ENCODE peak calls at places on chromosomes 4 and X, in seven cellular contexts. K, Q, C, T, G, A and R are unnamed samples.

GRCh38 chr4:152972821-152973613 is 36.9 kb downstream of the FHDC1 start:
- DNase-seq in K (peak), Q (no peak), C (peak), T (no peak), G (no peak), A (peak), R (no peak)

GRCh38 chr4:124277691-124278090 is 434.8 kb downstream of the ANKRD50 start:
- DNase-seq in K (no peak), Q (no peak), C (peak), T (no peak), G (no peak), A (no peak), R (no peak)

GRCh38 chr4:52942936-52943335 is 80.8 kb downstream of the RASL11B start:
- DNase-seq in K (no peak), Q (no peak), C (no peak), T (no peak), G (no peak), A (no peak), R (no peak)

GRCh38 chr4:11548529-11549176 is 120.0 kb upstream of the HS3ST1 start:
- DNase-seq in K (no peak), Q (no peak), C (peak), T (no peak), G (no peak), A (no peak), R (no peak)

GRCh38 chr4:98516042-98516440 is 142.4 kb downstream of the TSPAN5 start:
- DNase-seq in K (peak), Q (no peak), C (peak), T (no peak), G (no peak), A (no peak), R (no peak)

GRCh38 chr4:171896426-171896825 is 83.2 kb downstream of the GALNTL6 start:
- DNase-seq in K (no peak), Q (no peak), C (no peak), T (no peak), G (no peak), A (no peak), R (no peak)

GRCh38 chrX:46627700-46628405 is 54.3 kb downstream of the CHST7 start:
- DNase-seq in K (no peak), Q (no peak), C (no peak), T (no peak), G (no peak), A (no peak), R (no peak)

GRCh38 chr4:84582988-84583870 is at the start of gene CDS1:
- DNase-seq in K (no peak), Q (peak), C (no peak), T (peak), G (peak), A (peak), R (peak)

GRCh38 chr4:38782452-38783108 is at the start of gene TLR10:
- DNase-seq in K (peak), Q (peak), C (peak), T (peak), G (peak), A (no peak), R (no peak)

GRCh38 chr4:95180531-95181315 is 368.1 kb downstream of the UNC5C start:
- DNase-seq in K (no peak), Q (no peak), C (no peak), T (no peak), G (no peak), A (no peak), R (no peak)

GRCh38 chr4:95178938-95179337 is 369.8 kb downstream of the UNC5C start:
- DNase-seq in K (no peak), Q (no peak), C (no peak), T (no peak), G (no peak), A (no peak), R (no peak)

GRCh38 chr4:95183656-95184408 is 364.9 kb downstream of the UNC5C start:
- DNase-seq in K (no peak), Q (no peak), C (no peak), T (no peak), G (no peak), A (no peak), R (no peak)

DNA sequence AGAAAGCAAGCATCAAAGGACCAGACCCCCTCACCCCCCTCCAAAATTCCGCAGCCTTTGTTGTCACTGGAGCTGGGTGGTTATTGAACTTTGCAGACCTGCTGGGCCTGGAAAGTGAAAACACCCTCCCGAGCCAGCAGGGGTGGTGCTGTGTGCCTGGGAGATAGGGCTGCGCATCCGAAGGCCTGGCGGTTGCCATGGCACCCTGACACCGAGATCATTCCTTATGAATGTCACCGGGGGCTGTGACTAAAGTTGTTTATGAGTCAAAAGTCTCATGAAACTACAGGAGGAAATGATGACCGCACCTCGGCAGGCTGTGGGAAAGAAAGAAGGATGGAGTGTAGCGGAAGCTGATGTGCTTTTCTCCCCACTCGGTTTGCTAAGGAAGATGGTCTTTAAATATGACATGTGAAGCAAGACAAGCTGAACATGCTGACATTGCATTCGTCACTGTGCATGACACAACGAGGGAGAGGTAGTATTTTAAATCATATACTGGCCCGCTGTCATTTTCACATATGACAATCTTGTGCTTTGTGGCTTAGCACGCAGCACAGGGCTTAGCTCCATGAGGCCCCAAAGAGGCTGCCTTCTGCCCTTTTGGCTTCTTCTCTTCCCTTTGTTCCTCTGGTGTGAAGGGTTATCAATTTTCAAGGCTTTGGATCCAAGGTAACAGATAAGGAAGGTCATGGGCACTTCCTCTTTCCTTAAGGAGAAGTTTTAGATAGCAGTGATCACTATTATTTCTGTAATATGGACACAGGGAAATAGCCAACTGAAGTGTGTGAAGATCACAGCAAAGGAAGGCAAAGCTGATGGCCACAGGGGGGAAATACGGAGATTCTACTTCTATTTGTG is 367.1 kb downstream of the UNC5C start:
- DNase-seq in K (no peak), Q (no peak), C (peak), T (no peak), G (no peak), A (no peak), R (no peak)
- TF ChIP-seq CTCF in K (no peak), Q (no peak), C (no peak), T (no peak), G (no peak), A (no peak), R (no peak)

GRCh38 chr4:18214656-18215055 is 193.1 kb upstream of the LCORL start:
- DNase-seq in K (no peak), Q (no peak), C (no peak), T (no peak), G (no peak), A (no peak), R (no peak)
- H3K4me3 ChIP-seq in K (no peak), Q (no peak), C (no peak), T (no peak), G (no peak), A (no peak), R (no peak)

GRCh38 chr4:184648220-184649025 is 824 bp downstream of the CASP3 start:
- DNase-seq in K (peak), Q (peak), C (peak), T (peak), G (peak), A (peak), R (peak)

GRCh38 chr4:184649026-184649970 is at the start of the genes CASP3 and PRIMPOL:
- DNase-seq in K (peak), Q (peak), C (peak), T (peak), G (peak), A (peak), R (peak)

GRCh38 chr4:184647391-184648101 is 1.7 kb downstream of the CASP3 start:
- DNase-seq in K (peak), Q (no peak), C (peak), T (no peak), G (no peak), A (no peak), R (no peak)

GRCh38 chr4:184651899-184652298 is 2.4 kb downstream of the PRIMPOL start:
- DNase-seq in K (no peak), Q (no peak), C (no peak), T (no peak), G (no peak), A (no peak), R (no peak)

GRCh38 chr4:184649971-184650855 is 675 bp downstream of the PRIMPOL start:
- DNase-seq in K (peak), Q (no peak), C (peak), T (no peak), G (no peak), A (no peak), R (no peak)
- TF ChIP-seq CTCF in K (no peak), Q (no peak), C (no peak), T (no peak), G (no peak), A (no peak), R (no peak)

GRCh38 chrX:47637546-47638195 is 7.9 kb upstream of the CFP start:
- DNase-seq in K (no peak), Q (no peak), C (peak), T (peak), G (no peak), A (peak), R (no peak)
- H3K4me3 ChIP-seq in K (no peak), Q (no peak), C (no peak), T (no peak), G (no peak), A (no peak), R (no peak)

GRCh38 chr4:101081166-101081565 is 266.2 kb downstream of the PPP3CA start:
- DNase-seq in K (no peak), Q (no peak), C (no peak), T (no peak), G (no peak), A (no peak), R (no peak)

GRCh38 chr4:101089168-101089567 is 258.2 kb downstream of the PPP3CA start:
- DNase-seq in K (no peak), Q (no peak), C (no peak), T (no peak), G (no peak), A (no peak), R (no peak)

GRCh38 chr4:101081695-101082369 is 265.5 kb downstream of the PPP3CA start:
- DNase-seq in K (no peak), Q (no peak), C (no peak), T (no peak), G (no peak), A (no peak), R (no peak)

GRCh38 chr4:101086801-101087586 is 260.3 kb downstream of the PPP3CA start:
- DNase-seq in K (no peak), Q (no peak), C (no peak), T (no peak), G (no peak), A (no peak), R (no peak)
- TF ChIP-seq CTCF in K (no peak), Q (no peak), C (no peak), T (no peak), G (no peak), A (no peak), R (peak)

DNA sequence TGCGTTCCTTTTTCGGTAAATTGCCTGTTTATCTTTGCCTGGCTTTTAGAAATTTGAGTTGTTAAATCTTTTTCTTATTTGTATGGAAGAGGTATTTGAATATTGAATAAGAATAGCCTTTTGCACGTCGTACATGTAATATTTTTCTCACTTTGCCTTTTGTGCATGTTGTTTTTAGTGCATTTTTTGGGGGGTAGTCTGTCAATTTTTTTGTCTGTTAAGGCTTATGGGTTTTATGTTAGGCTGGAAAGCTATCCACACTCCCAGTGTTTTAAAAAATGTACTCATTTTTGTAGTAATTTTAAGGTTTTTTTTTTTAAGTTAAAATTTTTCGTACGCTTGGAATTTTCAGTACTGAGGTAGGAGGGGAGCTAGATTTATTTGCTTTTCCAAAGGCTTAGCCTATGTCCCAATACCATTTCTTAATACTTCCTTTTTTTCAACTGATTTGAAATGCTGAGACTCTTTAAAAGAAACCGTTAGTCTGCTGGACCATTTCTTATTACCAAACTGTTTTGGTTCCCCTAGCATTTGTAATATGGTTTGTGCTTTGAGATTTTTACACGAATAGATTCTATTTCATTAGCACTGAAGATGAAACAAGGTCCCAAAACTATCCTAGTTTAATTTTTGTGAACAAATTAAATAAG is 1.3 kb downstream of the HERC5 start:
- DNase-seq in K (no peak), Q (no peak), C (no peak), T (no peak), G (no peak), A (no peak), R (no peak)
- H3K4me3 ChIP-seq in K (no peak), Q (peak), C (no peak), T (peak), G (peak), A (peak), R (peak)

GRCh38 chr4:141301216-141301615 is 80.5 kb downstream of the ZNF330 start:
- DNase-seq in K (peak), Q (no peak), C (no peak), T (no peak), G (no peak), A (no peak), R (no peak)
- TF ChIP-seq CTCF in K (no peak), Q (no peak), C (no peak), T (no peak), G (no peak), A (no peak), R (no peak)